ENCODE peak calls at places on chromosome 7, in five cellular contexts. One of them, this sample, is unnamed.

GRCh38 chr7:78063758-78064157 is 265.2 kb downstream of the PHTF2 start:
- DNase-seq in endodermal cell: peak; percentile 1
- DNase-seq in kidney: no peak
- DNase-seq in CD8-positive, alpha-beta memory T cell: no peak
- DNase-seq in neuronal stem cell: no peak
- DNase-seq in this sample: no peak

GRCh38 chr7:115475774-115476407 is 554.0 kb downstream of the MDFIC start:
- DNase-seq in kidney: no peak
- DNase-seq in CD8-positive, alpha-beta memory T cell: no peak
- DNase-seq in neuronal stem cell: peak; percentile 48
- DNase-seq in endodermal cell: peak; percentile 78
- DNase-seq in this sample: no peak

GRCh38 chr7:143003393-143004051 is 23.4 kb downstream of the OR9A2 start:
- DNase-seq in kidney: no peak
- DNase-seq in CD8-positive, alpha-beta memory T cell: peak; percentile 49
- DNase-seq in endodermal cell: no peak
- DNase-seq in neuronal stem cell: peak; percentile 15
- DNase-seq in this sample: no peak

GRCh38 chr7:132666786-132667185 is 90.5 kb upstream of the PLXNA4 start:
- DNase-seq in kidney: no peak
- DNase-seq in CD8-positive, alpha-beta memory T cell: no peak
- DNase-seq in neuronal stem cell: no peak
- DNase-seq in endodermal cell: no peak
- DNase-seq in this sample: no peak

GRCh38 chr7:169854-170172 is 22.6 kb upstream of the FAM20C start:
- DNase-seq in endodermal cell: no peak
- DNase-seq in kidney: peak; percentile 50
- DNase-seq in neuronal stem cell: no peak
- DNase-seq in CD8-positive, alpha-beta memory T cell: no peak
- DNase-seq in this sample: no peak

GRCh38 chr7:123637203-123637602 is 18.5 kb upstream of the LMOD2 start:
- DNase-seq in endodermal cell: peak; percentile 63
- DNase-seq in kidney: no peak
- DNase-seq in neuronal stem cell: no peak
- DNase-seq in CD8-positive, alpha-beta memory T cell: no peak
- DNase-seq in this sample: no peak

GRCh38 chr7:129830949-129831348 is 121.8 kb downstream of the UBE2H start:
- DNase-seq in kidney: no peak
- DNase-seq in CD8-positive, alpha-beta memory T cell: no peak
- DNase-seq in neuronal stem cell: no peak
- DNase-seq in endodermal cell: peak; percentile 46
- DNase-seq in this sample: no peak

GRCh38 chr7:95715274-95715673 is 57.1 kb upstream of the DYNC1I1 start:
- DNase-seq in CD8-positive, alpha-beta memory T cell: no peak
- DNase-seq in kidney: no peak
- DNase-seq in neuronal stem cell: no peak
- DNase-seq in endodermal cell: no peak
- DNase-seq in this sample: no peak

GRCh38 chr7:157423348-157423747 is 86.5 kb downstream of the DNAJB6 start:
- DNase-seq in endodermal cell: no peak
- DNase-seq in neuronal stem cell: no peak
- DNase-seq in CD8-positive, alpha-beta memory T cell: no peak
- DNase-seq in kidney: no peak
- DNase-seq in this sample: no peak

GRCh38 chr7:151700621-151701185 is 176.2 kb downstream of the PRKAG2 start:
- DNase-seq in neuronal stem cell: no peak
- DNase-seq in CD8-positive, alpha-beta memory T cell: no peak
- DNase-seq in endodermal cell: no peak
- DNase-seq in kidney: peak; percentile 46
- DNase-seq in this sample: no peak

GRCh38 chr7:69906309-69906995 is 308.2 kb downstream of the AUTS2 start:
- DNase-seq in kidney: no peak
- DNase-seq in endodermal cell: no peak
- DNase-seq in CD8-positive, alpha-beta memory T cell: no peak
- DNase-seq in neuronal stem cell: no peak
- DNase-seq in this sample: no peak

GRCh38 chr7:50693475-50693874 is 89.2 kb downstream of the GRB10 start:
- DNase-seq in kidney: no peak
- DNase-seq in endodermal cell: peak; percentile 32
- DNase-seq in CD8-positive, alpha-beta memory T cell: no peak
- DNase-seq in neuronal stem cell: no peak
- DNase-seq in this sample: no peak

GRCh38 chr7:12256025-12256570 is 45.0 kb downstream of the TMEM106B start:
- DNase-seq in neuronal stem cell: no peak
- DNase-seq in endodermal cell: no peak
- DNase-seq in kidney: no peak
- DNase-seq in CD8-positive, alpha-beta memory T cell: no peak
- DNase-seq in this sample: no peak

GRCh38 chr7:157930926-157931466 is 594.2 kb downstream of the DNAJB6 start:
- DNase-seq in kidney: no peak
- DNase-seq in endodermal cell: peak; percentile 28
- DNase-seq in neuronal stem cell: no peak
- DNase-seq in CD8-positive, alpha-beta memory T cell: no peak
- DNase-seq in this sample: no peak

GRCh38 chr7:131879424-131879823 is 323.0 kb upstream of the PODXL start:
- DNase-seq in kidney: no peak
- DNase-seq in endodermal cell: no peak
- DNase-seq in CD8-positive, alpha-beta memory T cell: no peak
- DNase-seq in neuronal stem cell: no peak
- DNase-seq in this sample: no peak

GRCh38 chr7:151434549-151434948 is 5.4 kb downstream of the CRYGN start:
- DNase-seq in endodermal cell: no peak
- DNase-seq in neuronal stem cell: no peak
- DNase-seq in CD8-positive, alpha-beta memory T cell: no peak
- DNase-seq in kidney: no peak
- DNase-seq in this sample: no peak

GRCh38 chr7:2010551-2011265 is 222.0 kb downstream of the MAD1L1 start:
- DNase-seq in neuronal stem cell: no peak
- DNase-seq in endodermal cell: no peak
- DNase-seq in kidney: peak; percentile 43
- DNase-seq in CD8-positive, alpha-beta memory T cell: no peak
- DNase-seq in this sample: no peak

GRCh38 chr7:80666376-80666775 is 27.9 kb downstream of the CD36 start:
- DNase-seq in endodermal cell: no peak
- DNase-seq in neuronal stem cell: no peak
- DNase-seq in kidney: no peak
- DNase-seq in CD8-positive, alpha-beta memory T cell: no peak
- DNase-seq in this sample: no peak

GRCh38 chr7:75642810-75643486 is 95.8 kb downstream of the HIP1 start:
- DNase-seq in neuronal stem cell: no peak
- DNase-seq in kidney: no peak
- DNase-seq in endodermal cell: peak; percentile 89
- DNase-seq in CD8-positive, alpha-beta memory T cell: peak; percentile 63
- DNase-seq in this sample: peak; percentile 44

GRCh38 chr7:99076615-99077014 is 67.3 kb downstream of the SMURF1 start:
- DNase-seq in neuronal stem cell: no peak
- DNase-seq in CD8-positive, alpha-beta memory T cell: no peak
- DNase-seq in kidney: no peak
- DNase-seq in endodermal cell: no peak
- DNase-seq in this sample: no peak

GRCh38 chr7:102277901-102278300 is 8.8 kb upstream of the SH2B2 start:
- DNase-seq in endodermal cell: no peak
- DNase-seq in CD8-positive, alpha-beta memory T cell: no peak
- DNase-seq in neuronal stem cell: no peak
- DNase-seq in kidney: no peak
- DNase-seq in this sample: no peak

GRCh38 chr7:93279541-93279940 is 47.4 kb downstream of the VPS50 start:
- DNase-seq in kidney: no peak
- DNase-seq in CD8-positive, alpha-beta memory T cell: no peak
- DNase-seq in endodermal cell: no peak
- DNase-seq in neuronal stem cell: no peak
- DNase-seq in this sample: no peak

GRCh38 chr7:128311-129080 is 63.9 kb upstream of the FAM20C start:
- DNase-seq in kidney: peak; percentile 71
- DNase-seq in endodermal cell: peak; percentile 31
- DNase-seq in CD8-positive, alpha-beta memory T cell: no peak
- DNase-seq in neuronal stem cell: no peak
- DNase-seq in this sample: no peak

GRCh38 chr7:1940402-1940786 is 270.3 kb downstream of the ELFN1 start:
- DNase-seq in kidney: peak; percentile 89
- DNase-seq in neuronal stem cell: no peak
- DNase-seq in CD8-positive, alpha-beta memory T cell: peak; percentile 96
- DNase-seq in endodermal cell: no peak
- DNase-seq in this sample: no peak

GRCh38 chr7:127504715-127505114 is 80.7 kb downstream of the GCC1 start:
- DNase-seq in endodermal cell: peak; percentile 88
- DNase-seq in kidney: no peak
- DNase-seq in CD8-positive, alpha-beta memory T cell: no peak
- DNase-seq in neuronal stem cell: no peak
- DNase-seq in this sample: peak; percentile 73

GRCh38 chr7:7969306-7970112 is 913 bp downstream of the GLCCI1 start:
- DNase-seq in CD8-positive, alpha-beta memory T cell: peak; percentile 48
- DNase-seq in endodermal cell: peak; percentile 83
- DNase-seq in kidney: peak; percentile 77
- DNase-seq in neuronal stem cell: peak; percentile 54
- DNase-seq in this sample: peak; percentile 43

DNA sequence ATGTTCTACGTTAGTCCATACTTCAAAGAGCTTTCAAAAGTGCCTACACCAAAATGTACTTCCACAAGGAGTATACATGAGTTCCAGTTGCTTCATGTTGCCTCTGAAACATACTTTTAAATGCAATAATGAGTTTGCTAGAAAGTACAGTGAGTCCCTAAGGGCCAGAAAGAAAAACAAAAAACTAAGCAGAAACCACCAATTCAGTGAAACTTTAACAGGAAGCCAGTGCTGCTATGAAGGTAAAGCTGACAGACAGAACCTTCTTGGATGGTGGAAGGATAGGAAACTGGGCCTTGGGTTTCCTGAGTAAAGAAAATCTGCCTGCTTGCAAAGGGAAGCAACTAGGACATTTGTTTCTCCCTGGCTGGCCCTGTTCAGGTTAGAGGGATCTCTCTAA is 104.2 kb downstream of the CTTNBP2 start:
- DNase-seq in endodermal cell: no peak
- DNase-seq in kidney: no peak
- DNase-seq in neuronal stem cell: no peak
- DNase-seq in CD8-positive, alpha-beta memory T cell: no peak
- DNase-seq in this sample: no peak
- H3K9me3 ChIP-seq in endodermal cell: no peaks in the 10 kb centered on the region
- H3K9me3 ChIP-seq in kidney: no peaks in the 10 kb centered on the region
- H3K9me3 ChIP-seq in neuronal stem cell: no peaks in the 10 kb centered on the region
- H3K9me3 ChIP-seq in CD8-positive, alpha-beta memory T cell: no peaks in the 10 kb centered on the region
- H3K9me3 ChIP-seq in this sample: no peaks in the 10 kb centered on the region

GRCh38 chr7:44604941-44605340 is 1.5 kb upstream of the OGDH start:
- DNase-seq in neuronal stem cell: no peak
- DNase-seq in kidney: no peak
- DNase-seq in CD8-positive, alpha-beta memory T cell: no peak
- DNase-seq in endodermal cell: no peak
- DNase-seq in this sample: no peak

GRCh38 chr7:44609829-44610228 is 3.4 kb downstream of the OGDH start:
- DNase-seq in endodermal cell: no peak
- DNase-seq in CD8-positive, alpha-beta memory T cell: no peak
- DNase-seq in neuronal stem cell: no peak
- DNase-seq in kidney: no peak
- DNase-seq in this sample: no peak

GRCh38 chr7:44607141-44608068 is 978 bp downstream of the OGDH start:
- DNase-seq in endodermal cell: no peak
- DNase-seq in kidney: no peak
- DNase-seq in neuronal stem cell: no peak
- DNase-seq in CD8-positive, alpha-beta memory T cell: no peak
- DNase-seq in this sample: no peak

GRCh38 chr7:44606341-44607140 is at the start of gene OGDH:
- DNase-seq in CD8-positive, alpha-beta memory T cell: peak; percentile 99
- DNase-seq in neuronal stem cell: peak; percentile 98
- DNase-seq in endodermal cell: peak; percentile 99
- DNase-seq in kidney: peak; percentile 100
- DNase-seq in this sample: peak; percentile 99

DNA sequence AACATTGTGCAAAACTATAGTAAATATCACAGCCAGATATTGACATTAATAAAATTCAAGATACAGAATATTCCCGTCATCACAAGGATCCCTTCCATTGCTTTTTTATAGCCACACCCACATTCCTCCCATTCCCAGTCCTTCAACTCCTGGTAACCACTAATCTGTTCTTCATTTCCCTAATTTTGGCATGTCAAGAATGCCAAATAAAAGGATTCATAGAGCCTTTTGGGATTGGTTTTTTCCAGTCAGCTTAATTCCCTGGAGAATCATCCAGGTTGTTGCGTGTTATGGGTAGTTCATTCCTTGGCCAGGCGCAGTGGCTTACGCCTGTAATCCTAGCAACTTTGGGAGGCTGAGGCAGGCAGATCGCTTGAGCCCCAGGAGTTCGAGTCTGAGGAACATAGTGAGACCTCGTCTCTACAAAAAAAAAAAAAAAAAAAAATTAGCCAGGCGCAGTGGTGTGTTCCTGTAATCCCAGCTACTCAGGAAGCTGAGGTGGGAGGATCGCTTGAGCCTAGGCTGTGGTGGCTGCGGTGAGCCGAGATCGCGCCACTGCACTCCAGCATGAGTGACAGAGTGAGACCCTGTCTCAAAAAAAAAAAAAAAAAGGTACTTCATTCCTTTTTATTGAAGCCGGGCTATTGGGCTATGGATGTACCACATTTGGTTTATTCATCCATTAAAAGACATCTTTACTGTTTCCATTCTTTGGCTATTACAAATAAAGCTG is 2.7 kb downstream of the OGDH start:
- DNase-seq in neuronal stem cell: no peak
- DNase-seq in kidney: no peak
- DNase-seq in endodermal cell: no peak
- DNase-seq in CD8-positive, alpha-beta memory T cell: no peak
- DNase-seq in this sample: no peak
- H3K27ac ChIP-seq in neuronal stem cell: no peak overlapping the region
- H3K27ac ChIP-seq in kidney: no peak overlapping the region
- H3K27ac ChIP-seq in endodermal cell: no peak overlapping the region
- H3K27ac ChIP-seq in CD8-positive, alpha-beta memory T cell: no peak overlapping the region
- H3K27ac ChIP-seq in this sample: no peak overlapping the region

DNA sequence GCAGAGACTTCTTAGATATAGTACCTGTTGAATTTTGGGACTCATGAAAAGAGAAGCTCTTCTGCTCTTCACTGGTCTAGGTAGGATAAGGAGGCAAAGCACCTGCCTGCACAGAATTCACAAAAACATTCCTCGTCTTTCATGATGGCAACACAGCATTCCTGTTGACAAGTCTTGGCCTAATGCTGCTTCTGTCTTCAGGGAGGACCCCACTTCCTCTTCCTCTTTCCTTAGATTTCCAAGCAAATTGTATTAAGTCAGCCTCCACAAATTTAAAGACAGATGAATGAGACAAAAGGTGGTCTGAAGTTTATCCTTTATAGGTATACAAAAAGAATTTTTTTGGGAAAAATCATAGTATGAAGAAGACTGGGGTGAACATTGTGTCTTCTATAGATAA is 64.9 kb downstream of the DNAJB9 start:
- DNase-seq in CD8-positive, alpha-beta memory T cell: no peak
- DNase-seq in neuronal stem cell: no peak
- DNase-seq in endodermal cell: no peak
- DNase-seq in kidney: no peak
- DNase-seq in this sample: no peak
- H3K4me3 ChIP-seq in CD8-positive, alpha-beta memory T cell: no peak overlapping the region
- H3K4me3 ChIP-seq in neuronal stem cell: no peak overlapping the region
- H3K4me3 ChIP-seq in endodermal cell: no peak overlapping the region
- H3K4me3 ChIP-seq in kidney: no peak overlapping the region
- H3K4me3 ChIP-seq in this sample: no peak overlapping the region

GRCh38 chr7:55191926-55192692 is 173.0 kb upstream of the LANCL2 start:
- DNase-seq in kidney: no peak
- DNase-seq in neuronal stem cell: no peak
- DNase-seq in CD8-positive, alpha-beta memory T cell: no peak
- DNase-seq in endodermal cell: peak; percentile 74
- DNase-seq in this sample: no peak
- H3K9me3 ChIP-seq in kidney: no peaks in the 10 kb centered on the region
- H3K9me3 ChIP-seq in neuronal stem cell: no peaks in the 10 kb centered on the region
- H3K9me3 ChIP-seq in CD8-positive, alpha-beta memory T cell: no peaks in the 10 kb centered on the region
- H3K9me3 ChIP-seq in endodermal cell: no peaks in the 10 kb centered on the region
- H3K9me3 ChIP-seq in this sample: no peaks in the 10 kb centered on the region

GRCh38 chr7:28381466-28381865 is 30.9 kb upstream of the CREB5 start:
- DNase-seq in kidney: no peak
- DNase-seq in endodermal cell: no peak
- DNase-seq in CD8-positive, alpha-beta memory T cell: no peak
- DNase-seq in neuronal stem cell: no peak
- DNase-seq in this sample: no peak
- H3K27ac ChIP-seq in kidney: no peak overlapping the region
- H3K27ac ChIP-seq in endodermal cell: no peak overlapping the region
- H3K27ac ChIP-seq in CD8-positive, alpha-beta memory T cell: no peak overlapping the region
- H3K27ac ChIP-seq in neuronal stem cell: no peak overlapping the region
- H3K27ac ChIP-seq in this sample: peak overlapping the region; percentile 35